ENCODE peak calls at places on chromosomes 7 and 10, in five cellular contexts. R is adrenal gland, G is ovary, S is IMR-90, V is suprapubic skin. H is an unnamed sample.

GRCh38 chr7:94040254-94040653 is 36.1 kb upstream of the BET1 start:
- DNase-seq in R (no peak), G (no peak), S (no peak), V (no peak), H (no peak)

GRCh38 chr7:31744294-31744874 is 57.4 kb downstream of the PPP1R17 start:
- DNase-seq in R (peak), G (peak), S (peak), V (no peak), H (no peak)

GRCh38 chr10:48751730-48752129 is 67.1 kb downstream of the WDFY4 start:
- DNase-seq in R (no peak), G (no peak), S (no peak), V (no peak), H (peak)

GRCh38 chr10:75015440-75015839 is 96.0 kb upstream of the SAMD8 start:
- DNase-seq in R (no peak), G (no peak), S (no peak), V (no peak), H (no peak)

GRCh38 chr10:120982507-120982906 is 131.3 kb downstream of the WDR11 start:
- DNase-seq in R (no peak), G (no peak), S (no peak), V (no peak), H (no peak)

GRCh38 chr10:67079126-67079525 is 153.3 kb downstream of the LRRTM3 start:
- DNase-seq in R (peak), G (no peak), S (no peak), V (no peak), H (no peak)

GRCh38 chr10:69738071-69738470 is 63.6 kb upstream of the COL13A1 start:
- DNase-seq in R (no peak), G (no peak), S (no peak), V (no peak), H (no peak)

GRCh38 chr7:128188396-128189230 is 52.5 kb upstream of the LEP start:
- DNase-seq in R (no peak), G (no peak), S (no peak), V (no peak), H (peak)

GRCh38 chr10:22321831-22322662 is 1.1 kb downstream of the BMI1 start:
- DNase-seq in R (peak), G (peak), S (no peak), V (peak), H (peak)

GRCh38 chr10:50550291-50550839 is 73.4 kb downstream of the SGMS1 start:
- DNase-seq in R (peak), G (no peak), S (peak), V (no peak), H (no peak)

GRCh38 chr10:80104066-80104926 is 25.8 kb downstream of the TMEM254 start:
- DNase-seq in R (no peak), G (peak), S (peak), V (peak), H (no peak)

GRCh38 chr7:79664884-79665676 is 211.6 kb upstream of the MAGI2 start:
- DNase-seq in R (no peak), G (no peak), S (no peak), V (no peak), H (no peak)

GRCh38 chr10:5766189-5766588 is 47.0 kb downstream of the GDI2 start:
- DNase-seq in R (no peak), G (no peak), S (no peak), V (no peak), H (no peak)

GRCh38 chr7:155296788-155297516 is 726 bp upstream of the INSIG1 start:
- DNase-seq in R (peak), G (peak), S (peak), V (peak), H (peak)

GRCh38 chr7:71682841-71683341 is 550.9 kb downstream of the GALNT17 start:
- DNase-seq in R (peak), G (no peak), S (no peak), V (no peak), H (no peak)

GRCh38 chr7:120997902-120998301 is 9.4 kb downstream of the CPED1 start:
- DNase-seq in R (peak), G (no peak), S (no peak), V (no peak), H (no peak)

GRCh38 chr7:6558837-6559236 is 7.6 kb upstream of the GRID2IP start:
- DNase-seq in R (peak), G (no peak), S (peak), V (no peak), H (no peak)

GRCh38 chr7:42774436-42774835 is 137.4 kb downstream of the C7orf25 start:
- DNase-seq in R (no peak), G (no peak), S (no peak), V (no peak), H (no peak)

GRCh38 chr7:83036721-83037380 is 125.8 kb downstream of the PCLO start:
- DNase-seq in R (no peak), G (no peak), S (no peak), V (no peak), H (no peak)

GRCh38 chr7:42319631-42320030 is 82.6 kb upstream of the GLI3 start:
- DNase-seq in R (no peak), G (no peak), S (no peak), V (no peak), H (no peak)

DNA sequence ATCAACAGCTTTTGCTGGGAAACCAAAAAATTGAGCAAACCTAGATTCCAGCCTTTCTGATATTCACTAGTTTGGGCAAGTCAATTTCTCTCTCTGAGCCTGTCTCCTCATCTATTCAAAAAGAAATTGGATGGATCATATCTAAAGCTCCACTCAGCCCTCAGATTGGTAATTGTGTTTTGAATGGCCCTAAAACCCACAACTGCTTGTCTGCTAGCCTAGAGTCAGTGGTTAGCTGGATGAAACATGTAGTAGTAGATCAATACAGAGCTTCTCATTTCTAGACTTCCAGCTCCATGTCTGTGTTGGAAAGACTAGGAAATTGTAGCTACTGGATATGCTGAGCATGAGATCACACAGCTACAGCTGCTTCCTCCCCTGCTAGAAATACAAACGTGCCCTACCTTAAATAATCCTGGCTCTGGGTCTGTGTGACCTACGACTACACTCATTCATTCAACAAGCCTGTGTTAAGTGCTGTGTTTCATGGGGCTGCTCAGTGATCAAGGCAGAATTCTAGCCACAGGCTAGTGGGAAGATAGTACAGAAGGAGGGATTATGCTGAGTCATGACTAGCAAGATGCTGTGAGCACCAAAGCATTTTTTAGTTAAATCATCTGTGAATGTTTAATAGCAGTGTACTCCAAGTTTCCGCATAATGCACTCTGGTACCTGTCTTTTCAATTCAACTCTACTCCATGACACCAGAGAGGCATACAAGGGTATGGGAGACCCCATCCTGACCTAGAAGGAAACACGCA is 15.7 kb downstream of the DNTT start:
- DNase-seq in R (no peak), G (no peak), S (no peak), V (no peak), H (no peak)
- H3K4me3 ChIP-seq in R (no peak), G (no peak), S (no peak), V (no peak), H (no peak)

DNA sequence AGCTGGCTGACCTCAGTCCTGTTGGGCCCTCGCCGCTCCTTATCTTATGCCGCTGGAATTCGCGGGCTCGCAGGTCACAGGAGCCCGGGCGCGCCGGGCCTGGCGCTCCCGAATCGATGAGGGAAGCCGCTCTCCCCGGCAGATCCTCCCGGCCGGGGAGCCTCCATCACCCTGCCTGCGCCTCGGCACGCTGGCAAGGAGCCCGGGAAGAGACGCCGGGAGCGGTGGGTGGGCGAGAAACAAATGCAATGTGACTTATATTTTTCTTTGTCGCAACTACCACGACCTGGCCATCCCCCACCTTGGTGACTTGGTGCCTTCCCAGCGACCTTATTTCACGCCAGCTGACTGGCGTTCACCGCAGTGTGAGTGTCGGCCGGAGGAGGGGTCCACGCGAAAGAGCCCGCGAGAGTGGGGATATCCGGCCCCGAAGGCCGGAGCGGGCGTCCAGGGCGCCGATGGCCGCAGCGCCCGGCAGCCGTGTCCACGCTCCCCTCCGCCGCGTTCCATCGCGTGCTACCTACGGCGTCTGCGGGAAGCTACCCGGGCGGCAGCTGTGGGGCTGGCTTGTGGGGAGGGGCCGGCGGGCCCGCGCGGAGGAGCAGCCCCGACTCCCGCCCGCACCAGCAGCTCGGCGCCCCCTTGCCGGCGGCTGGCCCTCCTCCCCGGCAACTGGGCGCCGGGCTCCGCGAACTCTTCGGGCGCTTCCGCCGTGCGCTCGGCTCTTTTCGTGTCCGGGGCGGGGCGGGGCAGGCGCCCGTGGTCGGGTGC is 494 bp upstream of the BMPR1A start:
- DNase-seq in R (peak), G (peak), S (peak), V (peak), H (peak)
- TF ChIP-seq POLR2A in R (peak), G (peak), S (peak), V (peak), H (peak)

DNA sequence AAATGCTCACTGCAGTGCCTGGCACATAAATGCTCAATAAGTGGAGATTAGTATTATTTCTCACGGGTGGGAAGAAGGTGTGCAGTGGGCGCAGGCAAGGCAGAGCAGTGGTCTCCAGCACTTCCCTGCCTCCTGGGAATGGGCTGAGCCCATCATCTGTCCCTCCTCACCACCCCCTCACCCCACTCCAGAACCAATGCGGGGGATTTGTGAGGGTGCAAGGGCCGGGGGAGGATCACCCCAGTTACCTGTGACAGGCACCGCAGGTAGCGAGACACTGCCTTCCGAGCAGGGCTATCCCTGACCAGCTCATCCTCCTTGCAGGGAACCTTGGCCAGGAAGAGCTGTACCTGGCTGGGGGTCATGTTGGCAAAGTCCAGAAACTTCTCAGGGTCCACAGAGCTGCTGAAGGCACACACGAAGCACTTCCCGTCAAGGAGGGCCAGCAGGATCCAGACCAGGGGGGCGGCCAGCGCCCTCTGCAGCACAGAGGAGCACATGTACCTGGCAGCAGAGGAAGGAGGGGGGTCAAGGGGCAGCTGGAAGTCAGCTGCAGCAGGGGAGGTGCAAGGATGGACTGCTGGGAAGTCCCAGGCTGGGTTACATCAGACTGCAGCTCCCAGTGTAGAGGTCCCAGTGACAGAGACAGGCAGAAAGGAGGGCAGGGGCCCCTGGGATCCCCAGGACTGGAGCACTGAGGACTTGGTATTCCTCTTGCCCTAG is 2.8 kb downstream of the CALHM3 start:
- DNase-seq in R (no peak), G (no peak), S (no peak), V (no peak), H (no peak)
- TF ChIP-seq CTCF in R (no peak), G (no peak), S (no peak), V (no peak), H (no peak)

GRCh38 chr7:151429555-151430331 is 10.2 kb downstream of the CRYGN start:
- DNase-seq in R (no peak), G (no peak), S (peak), V (no peak), H (no peak)
- H3K4me3 ChIP-seq in R (no peak), G (no peak), S (no peak), V (no peak), H (no peak)

DNA sequence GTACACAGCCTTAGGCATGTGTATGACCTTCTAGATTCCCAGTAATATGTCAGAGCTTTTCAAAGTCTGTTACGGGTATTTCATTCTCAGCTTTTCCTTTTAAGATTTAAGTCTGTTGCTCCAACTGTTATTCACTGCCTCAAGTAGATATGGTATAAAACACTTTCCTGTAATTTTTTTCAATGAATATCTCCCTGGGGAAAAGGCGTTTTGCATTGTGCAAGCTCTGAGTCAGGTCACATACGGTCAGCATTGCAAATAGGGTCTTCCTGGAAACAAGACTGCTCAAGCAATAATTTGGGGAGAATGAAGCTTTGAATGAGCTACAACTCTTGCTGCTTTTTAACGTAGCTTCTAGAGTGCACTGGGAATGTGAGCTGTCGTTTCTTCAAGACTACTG is 25.6 kb downstream of the SHOC2 start:
- DNase-seq in R (no peak), G (no peak), S (no peak), V (no peak), H (no peak)
- TF ChIP-seq POLR2A in R (no peak), G (no peak), S (no peak), V (no peak), H (no peak)

H was measured in lower leg skin.